ENCODE peak calls at places on chromosomes 1 and 21, in seven cellular contexts. U is mesendoderm, O is IMR-90, T is H9, Y is H1, V is mesenchymal stem cell, D is trophoblast cell. B is an unnamed sample.

GRCh38 chr1:200154069-200154767 is 126.7 kb downstream of the NR5A2 start:
- DNase-seq in T (no peak), V (peak), Y (no peak), O (peak), D (no peak), U (peak), B (no peak)

GRCh38 chr1:198903203-198903602 is 264.4 kb downstream of the PTPRC start:
- DNase-seq in O (no peak), U (peak), Y (peak), D (no peak), T (peak), V (no peak), B (peak)

GRCh38 chr1:14921057-14921456 is 232.5 kb upstream of the TMEM51 start:
- DNase-seq in D (no peak), T (no peak), U (no peak), V (peak), Y (no peak), O (peak), B (no peak)

GRCh38 chr1:57696041-57696440 is 272.2 kb upstream of the DAB1 start:
- DNase-seq in U (peak), O (no peak), D (peak), Y (no peak), V (no peak), T (no peak), B (no peak)

GRCh38 chr1:220315070-220315839 is 43.0 kb upstream of the RAB3GAP2 start:
- DNase-seq in U (no peak), V (no peak), T (no peak), O (no peak), Y (no peak), D (no peak), B (no peak)

GRCh38 chr1:12543747-12544146 is 74.3 kb downstream of the DHRS3 start:
- DNase-seq in T (no peak), D (no peak), U (no peak), Y (no peak), O (no peak), V (no peak), B (no peak)

GRCh38 chr1:160114085-160114484 is 1.5 kb upstream of the ATP1A2 start:
- DNase-seq in Y (no peak), V (no peak), T (no peak), O (no peak), D (no peak), U (peak), B (no peak)

GRCh38 chr1:154220970-154221814 is 437 bp downstream of the UBAP2L start:
- DNase-seq in V (no peak), Y (no peak), U (peak), D (peak), O (peak), T (peak), B (peak)

GRCh38 chr1:230794431-230794830 is 47.2 kb downstream of the CAPN9 start:
- DNase-seq in D (no peak), O (no peak), V (no peak), Y (no peak), U (no peak), T (no peak), B (no peak)

GRCh38 chr1:13813398-13814012 is 113.5 kb downstream of the PRDM2 start:
- DNase-seq in D (peak), O (no peak), Y (no peak), V (peak), U (peak), T (peak), B (peak)

GRCh38 chr1:212595787-212596714 is 12.5 kb upstream of the ATF3 start:
- DNase-seq in U (peak), O (peak), V (peak), Y (no peak), T (no peak), D (peak), B (no peak)

GRCh38 chr1:161074676-161075368 is 5.1 kb upstream of the ARHGAP30 start:
- DNase-seq in O (no peak), U (no peak), T (no peak), V (no peak), Y (no peak), D (peak), B (no peak)

GRCh38 chr1:192993426-192994085 is 65.6 kb downstream of the UCHL5 start:
- DNase-seq in Y (no peak), O (peak), T (no peak), D (peak), U (peak), V (peak), B (no peak)

GRCh38 chr21:17798796-17799195 is 20.4 kb downstream of the C21orf91 start:
- DNase-seq in O (no peak), Y (no peak), D (no peak), T (no peak), U (no peak), V (no peak), B (no peak)

GRCh38 chr1:200410566-200410878 is 686 bp upstream of the ZNF281 start:
- DNase-seq in T (peak), U (peak), V (peak), D (peak), O (no peak), Y (no peak), B (no peak)

GRCh38 chr1:177355575-177355974 is 184.8 kb downstream of the BRINP2 start:
- DNase-seq in T (peak), V (peak), Y (no peak), D (peak), U (peak), O (peak), B (peak)

GRCh38 chr1:196486346-196486745 is 121.9 kb downstream of the KCNT2 start:
- DNase-seq in T (no peak), D (no peak), O (no peak), Y (no peak), U (no peak), V (no peak), B (no peak)

GRCh38 chr1:205706601-205707502 is 26.5 kb upstream of the SLC45A3 start:
- DNase-seq in T (no peak), Y (no peak), V (no peak), U (peak), O (no peak), D (no peak), B (no peak)

GRCh38 chr21:46634427-46634826 is 1.0 kb upstream of the PRMT2 start:
- DNase-seq in Y (no peak), O (no peak), V (no peak), U (no peak), D (peak), T (no peak), B (no peak)

GRCh38 chr1:224502459-224503160 is 68.0 kb upstream of the WDR26 start:
- DNase-seq in Y (no peak), V (peak), U (peak), T (no peak), O (no peak), D (no peak), B (peak)

GRCh38 chr1:31803610-31804009 is 12.2 kb downstream of the SPOCD1 start:
- DNase-seq in T (no peak), D (no peak), U (no peak), V (no peak), Y (no peak), O (no peak), B (no peak)

GRCh38 chr1:226821719-226822085 is 48.7 kb upstream of the PSEN2 start:
- DNase-seq in O (peak), V (peak), T (no peak), D (no peak), U (no peak), Y (no peak), B (no peak)

GRCh38 chr1:8169364-8170058 is 143.4 kb upstream of the ERRFI1 start:
- DNase-seq in T (no peak), D (peak), V (peak), U (peak), O (peak), Y (no peak), B (no peak)
- H3K4me2 ChIP-seq in T (no peak), D (no peak), V (no peak), U (no peak), O (peak), Y (no peak), B (no peak)

GRCh38 chr1:54265126-54265525 is 65.2 kb downstream of the MRPL37 start:
- DNase-seq in V (no peak), D (no peak), T (no peak), U (no peak), O (no peak), Y (no peak), B (no peak)

GRCh38 chr1:54266195-54266594 is 66.2 kb downstream of the MRPL37 start:
- DNase-seq in V (no peak), T (no peak), D (no peak), U (no peak), O (no peak), Y (no peak), B (no peak)

GRCh38 chr1:54262244-54262643 is 62.3 kb downstream of the MRPL37 start:
- DNase-seq in O (no peak), D (no peak), V (no peak), Y (no peak), T (no peak), U (no peak), B (no peak)

GRCh38 chr1:54265661-54266060 is 65.7 kb downstream of the MRPL37 start:
- DNase-seq in Y (no peak), D (no peak), V (no peak), U (no peak), T (no peak), O (no peak), B (no peak)

DNA sequence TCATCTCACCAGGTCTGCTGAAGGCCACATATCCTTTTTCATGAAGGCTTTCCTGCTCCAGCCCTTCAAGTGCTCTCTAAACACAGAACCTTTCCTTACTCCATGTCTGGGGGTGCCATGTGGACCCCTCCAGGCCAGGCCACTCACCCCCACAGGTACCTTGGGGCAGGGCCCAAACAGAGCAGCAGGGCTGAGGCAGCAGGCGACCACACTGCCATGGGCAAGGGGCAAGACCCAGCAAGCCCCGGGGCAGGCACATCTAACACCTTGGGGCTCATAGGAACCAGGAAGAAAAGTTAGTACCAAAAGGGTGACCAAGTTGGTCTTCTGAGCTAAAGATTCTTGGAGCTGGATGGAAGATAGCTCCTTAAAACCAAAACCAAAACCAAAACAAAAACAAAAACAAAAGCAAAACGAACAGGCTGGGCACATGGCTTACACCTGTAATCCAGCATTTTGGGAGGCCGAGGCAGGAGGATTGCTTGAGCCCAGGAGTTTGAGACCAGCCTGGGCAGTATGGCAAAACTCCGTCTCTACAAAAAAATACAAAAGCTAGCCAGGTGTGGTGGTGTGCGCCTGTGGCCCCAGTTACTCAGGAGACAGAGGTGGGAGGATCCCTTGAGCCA is 63.7 kb downstream of the MRPL37 start:
- DNase-seq in O (no peak), D (no peak), T (no peak), V (no peak), U (no peak), Y (no peak), B (no peak)
- H2BK5ac ChIP-seq in O (no peak), D (no peak), T (no peak), V (no peak), U (no peak), Y (peak), B (no peak)

DNA sequence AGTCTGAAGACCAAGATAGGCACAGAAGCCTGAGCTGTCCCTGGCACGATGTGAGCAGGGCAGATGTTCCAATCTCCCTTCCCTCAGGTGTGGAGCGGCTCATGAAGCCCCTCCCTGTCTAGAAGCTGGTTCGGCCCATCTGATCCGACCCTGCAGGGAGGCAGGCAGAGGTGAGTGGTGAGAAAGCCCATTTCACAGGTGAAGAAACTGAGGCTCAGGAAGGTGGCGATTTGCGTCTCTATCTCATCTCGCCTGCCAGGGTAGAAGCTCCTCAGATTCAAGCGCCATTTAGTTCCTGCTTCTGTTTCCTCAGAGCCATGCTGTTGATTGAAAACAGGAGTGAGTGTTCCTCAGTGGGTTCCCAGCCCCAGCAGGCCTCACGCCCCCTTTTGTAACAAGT is 16.9 kb upstream of the TENT5B start:
- DNase-seq in T (no peak), D (no peak), Y (no peak), U (no peak), O (no peak), V (no peak), B (no peak)
- H3K4me2 ChIP-seq in T (no peak), D (no peak), Y (no peak), U (no peak), O (no peak), V (no peak), B (no peak)

GRCh38 chr1:42385283-42385682 is 4.7 kb downstream of the RIMKLA start:
- DNase-seq in V (peak), Y (no peak), O (peak), D (no peak), U (peak), T (no peak), B (no peak)
- H2BK5ac ChIP-seq in V (no peak), Y (no peak), O (no peak), D (no peak), U (no peak), T (no peak), B (no peak)

GRCh38 chr1:10800778-10801177 is 4.3 kb upstream of the CASZ1 start:
- DNase-seq in Y (no peak), V (no peak), T (no peak), U (no peak), O (no peak), D (no peak), B (no peak)

GRCh38 chr1:10799726-10800125 is 3.3 kb upstream of the CASZ1 start:
- DNase-seq in U (no peak), D (no peak), V (no peak), O (no peak), Y (no peak), T (no peak), B (no peak)

GRCh38 chr1:10806966-10807365 is 10.5 kb upstream of the CASZ1 start:
- DNase-seq in V (no peak), U (no peak), Y (no peak), O (no peak), D (no peak), T (no peak), B (no peak)

GRCh38 chr1:10803971-10804820 is 7.8 kb upstream of the CASZ1 start:
- DNase-seq in T (no peak), D (no peak), Y (no peak), U (no peak), O (no peak), V (no peak), B (no peak)

DNA sequence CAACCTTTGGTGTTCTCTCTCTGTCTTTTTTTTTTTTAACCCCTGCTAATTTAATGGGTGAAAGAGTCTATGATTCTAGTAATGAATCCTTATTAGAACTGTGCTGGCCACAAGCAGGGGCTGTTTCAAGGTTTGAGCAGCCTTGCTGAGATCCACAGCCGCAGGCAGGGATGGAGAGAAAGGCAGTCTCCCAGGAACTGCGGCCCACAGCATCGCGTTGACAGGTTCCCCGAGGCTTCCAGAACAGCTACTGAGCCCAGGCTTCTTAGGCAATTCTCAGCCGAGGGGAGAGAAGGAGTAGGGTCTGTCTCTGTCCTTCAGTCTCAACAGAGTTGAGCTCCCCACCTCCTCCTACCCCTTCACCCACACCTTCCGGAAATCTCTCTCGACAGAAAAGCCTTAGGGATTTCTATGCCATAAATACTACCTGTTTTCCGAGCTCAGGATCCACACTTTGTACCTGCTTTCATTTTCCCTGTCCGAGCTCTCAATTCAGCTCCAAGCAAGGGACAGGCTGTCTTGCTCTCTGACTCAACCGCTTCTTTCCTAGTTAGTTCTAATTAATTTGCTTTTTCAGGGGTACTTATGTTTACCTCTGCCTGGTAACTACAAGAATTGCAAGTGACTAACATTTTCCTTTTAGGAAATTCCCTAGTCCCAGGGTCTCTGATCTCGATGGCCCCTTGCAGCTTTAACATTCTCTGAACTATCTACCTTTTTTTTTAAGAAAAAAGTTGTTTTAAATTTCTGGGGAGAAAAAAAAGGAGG is 6.7 kb upstream of the CASZ1 start:
- DNase-seq in O (no peak), Y (no peak), V (no peak), D (no peak), U (no peak), T (no peak), B (no peak)
- H3K4me2 ChIP-seq in O (no peak), Y (no peak), V (no peak), D (no peak), U (no peak), T (no peak), B (no peak)

GRCh38 chr21:44628707-44629391 is 2.0 kb downstream of the KRTAP10-9 start:
- DNase-seq in V (no peak), O (no peak), U (no peak), T (no peak), Y (no peak), D (no peak), B (no peak)
- H2BK5ac ChIP-seq in V (no peak), O (no peak), U (no peak), T (no peak), Y (no peak), D (no peak), B (no peak)

DNA sequence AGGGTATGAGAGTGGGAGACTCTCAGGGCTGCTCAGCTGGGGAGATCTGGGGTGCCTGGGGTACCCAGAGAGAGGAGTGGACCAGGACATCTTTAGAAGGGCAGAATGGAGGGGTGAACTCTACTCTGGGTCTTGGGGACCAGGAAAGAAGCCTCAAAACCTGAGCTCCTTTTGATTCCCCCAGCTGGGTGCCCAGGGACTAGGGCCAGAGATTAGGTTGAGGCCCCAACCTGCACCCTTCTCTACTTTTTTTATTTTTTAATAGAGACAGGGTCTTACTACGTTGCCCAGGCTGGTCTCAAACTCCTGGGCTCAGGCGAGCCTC is 1.9 kb downstream of the PDZK1IP1 start:
- DNase-seq in U (no peak), O (no peak), V (no peak), D (no peak), Y (no peak), T (no peak), B (no peak)
- H3K4me2 ChIP-seq in U (no peak), O (no peak), V (no peak), D (no peak), Y (no peak), T (no peak), B (no peak)

GRCh38 chr1:47644216-47644581 is 206.4 kb downstream of the FOXD2 start:
- DNase-seq in O (no peak), V (no peak), T (no peak), Y (no peak), D (no peak), U (peak), B (no peak)
- H2BK5ac ChIP-seq in O (no peak), V (no peak), T (no peak), Y (no peak), D (no peak), U (no peak), B (no peak)

GRCh38 chr1:87642581-87643129 is 314.0 kb downstream of the LMO4 start:
- DNase-seq in U (peak), O (peak), V (peak), T (no peak), D (no peak), Y (no peak), B (peak)

GRCh38 chr1:87644033-87644432 is 315.4 kb downstream of the LMO4 start:
- DNase-seq in Y (no peak), D (no peak), O (peak), V (no peak), T (no peak), U (no peak), B (no peak)

GRCh38 chr1:87644500-87645245 is 316.0 kb downstream of the LMO4 start:
- DNase-seq in Y (no peak), T (no peak), U (peak), D (no peak), O (peak), V (peak), B (no peak)

GRCh38 chr1:87647436-87648177 is 318.9 kb downstream of the LMO4 start:
- DNase-seq in O (peak), T (no peak), Y (no peak), D (peak), U (no peak), V (no peak), B (no peak)

DNA sequence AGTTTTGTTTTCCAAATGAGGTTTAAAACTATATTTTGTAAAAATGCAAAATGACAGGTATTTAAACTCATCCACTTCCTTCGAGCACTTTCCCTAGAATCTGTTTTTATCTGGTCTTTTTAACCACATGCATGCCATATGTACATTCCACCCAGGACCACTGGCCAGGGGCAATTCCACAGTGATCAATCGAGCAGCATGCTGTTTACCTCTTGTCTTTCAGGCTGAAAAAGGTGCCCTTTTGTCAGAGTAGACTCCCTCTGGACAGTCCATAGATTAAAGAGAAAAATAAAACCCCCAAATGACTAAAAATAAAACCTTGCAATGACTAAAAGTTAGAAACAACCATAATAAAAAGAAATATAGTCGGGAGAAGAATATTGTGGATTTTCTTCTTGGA is 313.3 kb downstream of the LMO4 start:
- DNase-seq in O (no peak), Y (no peak), T (no peak), V (no peak), D (no peak), U (no peak), B (no peak)
- H3K4me2 ChIP-seq in O (no peak), Y (no peak), T (no peak), V (no peak), D (no peak), U (no peak), B (no peak)

DNA sequence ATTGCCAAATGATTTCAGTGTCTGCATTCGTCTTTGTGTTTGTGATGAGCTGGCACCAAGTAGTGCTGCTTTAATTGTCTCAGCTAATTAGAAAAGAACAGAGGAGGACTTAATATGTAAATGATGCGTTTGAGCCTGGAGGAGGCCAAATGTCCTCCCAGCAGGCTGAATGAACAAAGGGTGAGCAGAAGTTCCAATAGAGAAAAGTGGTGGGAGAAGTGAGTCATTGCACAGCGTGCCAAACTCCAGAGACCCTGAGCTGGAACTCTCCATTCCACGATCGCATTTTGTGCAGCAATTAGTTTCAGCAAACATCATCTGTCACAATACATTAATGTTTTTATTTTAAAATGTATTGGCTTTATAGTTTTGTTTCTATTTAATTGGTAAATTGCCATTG is 17.9 kb downstream of the ETV3L start:
- DNase-seq in T (no peak), D (no peak), V (no peak), U (peak), Y (no peak), O (no peak), B (no peak)
- H2BK5ac ChIP-seq in T (no peak), D (no peak), V (no peak), U (no peak), Y (no peak), O (no peak), B (no peak)

B was measured in neuronal stem cell.